ENCODE peak calls at places on chromosomes 11 and 22, in five cellular contexts. M, H, T, R and A are unnamed samples.

GRCh38 chr11:86548278-86548917 is 124.0 kb downstream of the ME3 start:
- DNase-seq in M (no peak), H (no peak), T (no peak), R (no peak), A (no peak)

GRCh38 chr11:35160248-35160820 is 21.4 kb downstream of the CD44 start:
- DNase-seq in M (no peak), H (no peak), T (no peak), R (no peak), A (no peak)

GRCh38 chr11:83612891-83613766 is 327.0 kb upstream of the CCDC90B start:
- DNase-seq in M (peak), H (no peak), T (no peak), R (no peak), A (no peak)

GRCh38 chr22:36445158-36445668 is 36.2 kb downstream of the TXN2 start:
- DNase-seq in M (no peak), H (no peak), T (peak), R (no peak), A (no peak)

GRCh38 chr22:41234815-41235687 is 5.7 kb downstream of the CHADL start:
- DNase-seq in M (no peak), H (no peak), T (peak), R (no peak), A (no peak)

GRCh38 chr11:81432333-81432732 is 1301.3 kb downstream of the FAM181B start:
- DNase-seq in M (no peak), H (no peak), T (no peak), R (no peak), A (no peak)

GRCh38 chr11:111635706-111636045 is 33.4 kb downstream of the SIK2 start:
- DNase-seq in M (no peak), H (no peak), T (no peak), R (no peak), A (no peak)

GRCh38 chr11:124080319-124081001 is 34.8 kb upstream of the VWA5A start:
- DNase-seq in M (no peak), H (no peak), T (no peak), R (no peak), A (no peak)

GRCh38 chr11:38448284-38448683 is 1850.2 kb upstream of the RAG2 start:
- DNase-seq in M (no peak), H (no peak), T (no peak), R (no peak), A (no peak)

GRCh38 chr22:39308614-39309363 is 10.6 kb downstream of the RPL3 start:
- DNase-seq in M (no peak), H (no peak), T (no peak), R (no peak), A (no peak)

GRCh38 chr11:116697639-116698038 is 75.1 kb downstream of the BUD13 start:
- DNase-seq in M (no peak), H (no peak), T (no peak), R (no peak), A (no peak)

GRCh38 chr11:130315354-130315970 is 745 bp upstream of the ZBTB44 start:
- DNase-seq in M (no peak), H (no peak), T (no peak), R (no peak), A (peak)

GRCh38 chr11:91209751-91210150 is 986.9 kb upstream of the CHORDC1 start:
- DNase-seq in M (no peak), H (no peak), T (no peak), R (no peak), A (no peak)

GRCh38 chr11:119490253-119491006 is 67.5 kb upstream of the THY1 start:
- DNase-seq in M (no peak), H (no peak), T (no peak), R (no peak), A (no peak)

GRCh38 chr11:3123761-3124733 is 41.1 kb downstream of the OSBPL5 start:
- DNase-seq in M (no peak), H (no peak), T (no peak), R (no peak), A (no peak)

GRCh38 chr11:105164226-105164625 is 24.7 kb upstream of the CARD18 start:
- DNase-seq in M (no peak), H (no peak), T (no peak), R (no peak), A (no peak)

GRCh38 chr11:61369372-61370348 is 7.5 kb downstream of the TMEM138 start:
- DNase-seq in M (peak), H (no peak), T (peak), R (no peak), A (no peak)

GRCh38 chr11:126817096-126817495 is 183.5 kb downstream of the KIRREL3 start:
- DNase-seq in M (no peak), H (no peak), T (no peak), R (no peak), A (no peak)

GRCh38 chr11:114076974-114077373 is 17.5 kb downstream of the ZBTB16 start:
- DNase-seq in M (no peak), H (no peak), T (no peak), R (no peak), A (no peak)

GRCh38 chr11:114077482-114078305 is 18.2 kb downstream of the ZBTB16 start:
- DNase-seq in M (no peak), H (no peak), T (no peak), R (no peak), A (no peak)

GRCh38 chr11:114075343-114075610 is 15.8 kb downstream of the ZBTB16 start:
- DNase-seq in M (no peak), H (no peak), T (no peak), R (no peak), A (no peak)

GRCh38 chr11:114074546-114075342 is 15.2 kb downstream of the ZBTB16 start:
- DNase-seq in M (no peak), H (no peak), T (no peak), R (no peak), A (no peak)

DNA sequence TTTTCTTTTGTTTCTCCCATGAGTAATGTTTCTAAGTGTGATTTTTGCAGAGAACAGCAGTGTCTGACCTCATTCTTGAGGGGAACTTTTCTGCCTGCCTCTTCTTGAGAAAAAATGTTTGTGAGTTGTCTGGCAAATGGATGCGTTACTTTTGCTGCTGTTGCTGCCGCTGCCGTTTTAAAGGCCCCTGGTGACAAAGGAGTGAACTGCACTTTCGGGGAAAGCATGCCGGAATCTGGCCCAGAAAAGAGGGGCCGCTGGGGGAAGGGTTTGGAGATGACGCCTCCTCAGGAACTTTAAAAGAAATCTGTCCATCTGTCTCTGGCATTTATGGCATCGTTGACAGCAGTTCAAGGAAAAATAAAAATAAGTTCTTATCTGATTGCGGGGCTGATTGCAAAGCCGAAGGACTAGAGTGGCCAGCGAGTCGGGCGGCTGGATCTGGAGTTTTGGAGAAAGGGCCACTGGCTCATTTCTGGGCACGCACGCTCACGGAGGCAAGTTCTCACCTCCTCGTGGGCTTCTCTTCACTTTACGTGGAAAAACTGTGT is 16.5 kb downstream of the ZBTB16 start:
- DNase-seq in M (no peak), H (no peak), T (peak), R (peak), A (peak)
- TF ChIP-seq SUZ12 in M (no peak), H (no peak), T (no peak), R (no peak), A (no peak)

DNA sequence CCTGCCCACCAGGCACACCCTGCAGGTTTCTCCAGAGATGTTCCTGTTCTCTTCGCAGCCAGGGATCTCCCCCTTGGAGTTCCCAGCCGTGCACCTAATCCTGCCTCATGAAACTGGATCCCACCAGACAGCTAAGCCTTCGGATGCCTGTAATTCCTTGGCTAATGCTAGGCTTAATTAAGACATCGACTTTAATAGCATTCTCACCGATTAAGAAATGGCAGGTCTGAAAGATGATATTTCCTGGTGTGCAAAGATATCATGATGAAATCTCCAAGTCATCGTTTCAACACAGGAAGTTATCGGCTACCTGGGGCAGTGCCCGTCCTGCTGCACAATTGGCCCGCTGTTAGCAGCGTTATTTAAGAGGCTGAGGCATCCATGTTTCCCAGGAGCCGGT is 41.5 kb upstream of the CCND1 start:
- DNase-seq in M (no peak), H (no peak), T (no peak), R (no peak), A (peak)
- TF ChIP-seq SUZ12 in M (no peak), H (no peak), T (no peak), R (no peak), A (no peak)

DNA sequence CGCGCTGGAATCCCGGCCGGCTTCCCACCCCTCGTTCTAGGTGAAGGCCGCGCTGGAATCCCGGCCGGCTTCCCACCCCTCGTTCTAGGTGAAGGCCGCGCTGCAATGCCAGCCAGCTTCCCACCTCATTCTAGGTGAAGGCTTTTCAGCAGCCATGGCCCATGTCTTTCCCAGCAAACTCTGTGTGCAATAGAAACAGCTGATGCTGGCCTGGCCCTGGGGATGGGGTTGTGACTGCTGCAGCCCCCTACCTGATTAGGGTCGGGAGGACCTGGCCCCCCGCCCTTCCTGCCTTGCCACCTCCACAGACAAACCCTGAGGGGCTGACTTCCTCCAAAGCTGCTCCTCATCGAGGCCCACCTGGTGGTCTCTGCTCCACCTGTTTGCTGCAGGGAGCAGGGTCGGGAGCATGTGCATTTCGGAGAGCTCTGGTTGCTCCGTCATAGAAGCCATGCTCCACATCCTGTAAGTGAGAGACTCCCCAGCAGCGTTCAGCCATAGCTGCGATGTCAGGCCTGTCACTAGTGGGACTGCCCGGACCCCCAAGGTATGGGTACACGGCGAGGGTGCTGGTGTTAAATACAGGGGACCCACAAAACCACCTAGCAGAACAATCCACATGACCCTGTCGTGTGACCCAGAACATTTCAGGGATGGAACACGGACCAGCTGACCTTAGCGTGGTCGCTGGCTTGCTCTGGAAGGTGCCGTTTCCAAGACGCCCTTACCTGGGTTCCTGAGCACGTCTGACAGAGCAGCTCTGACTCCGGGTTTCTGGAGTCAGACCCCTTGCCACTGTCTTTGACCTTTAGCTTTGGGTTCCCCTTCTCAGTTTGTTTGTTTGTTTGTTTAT is 3.3 kb downstream of the ZBED4 start:
- DNase-seq in M (no peak), H (no peak), T (no peak), R (no peak), A (no peak)
- TF ChIP-seq SUZ12 in M (no peak), H (no peak), T (no peak), R (no peak), A (no peak)

GRCh38 chr11:48148749-48149148 is 67.9 kb upstream of the OR4B1 start:
- DNase-seq in M (no peak), H (no peak), T (no peak), R (no peak), A (no peak)
- TF ChIP-seq SUZ12 in M (no peak), H (no peak), T (no peak), R (no peak), A (no peak)

DNA sequence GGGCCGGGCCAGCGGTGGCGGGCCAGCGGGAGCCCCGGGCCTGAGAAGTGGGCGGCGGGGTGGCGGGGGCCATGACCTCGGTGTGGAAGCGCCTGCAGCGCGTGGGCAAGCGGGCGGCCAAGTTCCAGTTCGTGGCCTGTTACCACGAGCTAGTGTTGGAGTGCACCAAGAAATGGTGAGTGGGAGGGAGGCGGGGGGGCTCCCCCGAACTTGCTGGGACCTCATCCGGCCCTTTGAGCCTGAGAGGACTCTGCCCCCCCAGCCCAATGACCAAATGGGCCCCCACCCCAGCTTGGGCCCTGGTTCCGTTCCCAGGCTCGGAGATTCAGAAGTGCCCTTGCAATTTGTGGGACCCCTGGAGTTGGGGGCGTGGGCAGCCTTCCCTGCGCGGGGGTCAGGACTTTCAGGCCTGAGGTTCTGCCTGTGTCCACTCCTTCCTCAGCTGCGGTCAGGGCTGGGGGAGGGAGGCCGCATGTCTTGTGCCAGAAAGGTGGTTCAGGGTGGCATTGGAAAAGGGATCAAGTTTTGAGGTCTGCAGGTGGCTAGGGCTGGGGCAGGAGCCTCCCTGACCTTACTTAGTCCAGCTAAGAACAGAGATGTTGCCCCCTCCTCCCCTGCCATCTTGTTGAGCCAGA is 496 bp downstream of the EHBP1L1 start:
- DNase-seq in M (no peak), H (no peak), T (no peak), R (no peak), A (no peak)
- TF ChIP-seq SUZ12 in M (no peak), H (peak), T (no peak), R (no peak), A (no peak)